ENCODE peak calls at places on chromosomes 6 and 20, in seven cellular contexts. P is cerebellum; A is HT-29; C is hypothalamus; D is AG09309; G is stromal cell of bone marrow; Z is activated effector memory CD4-positive, alpha-beta T cell treated with Interleukin-2 at 50 U/mL for 16 hours. O is an unnamed sample.

GRCh38 chr6:2140438-2141128 is 104.8 kb downstream of the GMDS start:
- DNase-seq in Z (no peak), A (no peak), G (no peak), C (no peak), P (no peak), D (no peak), O (no peak)

GRCh38 chr20:13458860-13459451 is 179.8 kb downstream of the TASP1 start:
- DNase-seq in Z (no peak), G (peak), P (no peak), D (no peak), C (no peak), A (peak), O (no peak)

GRCh38 chr20:53829086-53829703 is 235.6 kb upstream of the ZNF217 start:
- DNase-seq in D (peak), A (peak), Z (no peak), C (no peak), P (no peak), G (peak), O (no peak)

GRCh38 chr20:58995461-58996225 is 11.4 kb downstream of the CTSZ start:
- DNase-seq in Z (no peak), D (no peak), G (no peak), P (no peak), C (no peak), A (peak), O (no peak)

GRCh38 chr6:157022022-157022740 is 245.0 kb downstream of the ARID1B start:
- DNase-seq in G (peak), P (peak), A (peak), C (peak), D (peak), Z (peak), O (peak)

GRCh38 chr20:6870559-6870958 is 103.1 kb downstream of the BMP2 start:
- DNase-seq in A (no peak), P (no peak), Z (no peak), D (no peak), G (no peak), C (no peak), O (no peak)

GRCh38 chr6:136797977-136798376 is 5.7 kb upstream of the MAP3K5 start:
- DNase-seq in D (no peak), G (no peak), C (no peak), A (no peak), P (no peak), Z (no peak), O (no peak)

GRCh38 chr6:125001684-125002083 is 39.4 kb downstream of the RNF217 start:
- DNase-seq in P (no peak), C (no peak), D (no peak), G (no peak), A (no peak), Z (no peak), O (no peak)

GRCh38 chr6:85240787-85241186 is 209.1 kb upstream of the NT5E start:
- DNase-seq in P (no peak), D (no peak), G (no peak), A (no peak), C (no peak), Z (no peak), O (no peak)

GRCh38 chr6:158924499-158925455 is 75.2 kb downstream of the RSPH3 start:
- DNase-seq in A (no peak), P (no peak), D (no peak), Z (no peak), G (no peak), C (no peak), O (no peak)

GRCh38 chr20:46308258-46309157 is at the start of gene CDH22:
- DNase-seq in D (no peak), G (no peak), P (peak), A (no peak), Z (peak), C (peak), O (no peak)

GRCh38 chr6:35919085-35919826 is 1.6 kb downstream of the SRPK1 start:
- DNase-seq in G (no peak), A (peak), D (no peak), C (no peak), Z (no peak), P (peak), O (no peak)

GRCh38 chr20:48738399-48739304 is 89.1 kb downstream of the PREX1 start:
- DNase-seq in C (no peak), G (no peak), A (no peak), Z (peak), D (no peak), P (no peak), O (no peak)

GRCh38 chr20:7806831-7807230 is 133.4 kb downstream of the HAO1 start:
- DNase-seq in Z (no peak), D (no peak), A (no peak), C (no peak), P (no peak), G (no peak), O (no peak)